ENCODE peak calls at places on chromosome 20, in ten cellular contexts. Z, T, I, V, Y, C, X, U, E and J are unnamed samples.

GRCh38 chr20:41180599-41181333 is 43.4 kb downstream of the PLCG1 start:
- DNase-seq in Z (peak), T (no peak), I (no peak), V (no peak), Y (peak), C (peak), X (no peak), U (no peak), E (peak), J (no peak)

GRCh38 chr20:6277661-6278060 is 154.8 kb upstream of the FERMT1 start:
- DNase-seq in Z (no peak), T (no peak), I (no peak), V (no peak), Y (no peak), C (no peak), X (no peak), U (peak), E (no peak), J (no peak)

GRCh38 chr20:50196248-50196647 is 5.6 kb downstream of the CEBPB start:
- DNase-seq in Z (no peak), T (no peak), I (no peak), V (no peak), Y (no peak), C (no peak), X (no peak), U (no peak), E (no peak), J (no peak)

GRCh38 chr20:55667955-55668354 is 337.4 kb downstream of the CBLN4 start:
- DNase-seq in Z (no peak), T (no peak), I (no peak), V (no peak), Y (no peak), C (no peak), X (no peak), U (no peak), E (no peak), J (no peak)

GRCh38 chr20:52012093-52012492 is 179.5 kb downstream of the ZFP64 start:
- DNase-seq in Z (no peak), T (no peak), I (no peak), V (no peak), Y (no peak), C (no peak), X (no peak), U (no peak), E (no peak), J (no peak)

GRCh38 chr20:10313701-10314100 is 95.1 kb downstream of the SNAP25 start:
- DNase-seq in Z (no peak), T (no peak), I (no peak), V (no peak), Y (no peak), C (no peak), X (no peak), U (peak), E (no peak), J (no peak)

GRCh38 chr20:36304786-36305495 is 1.2 kb upstream of the DLGAP4 start:
- DNase-seq in Z (no peak), T (no peak), I (no peak), V (no peak), Y (no peak), C (no peak), X (no peak), U (no peak), E (no peak), J (no peak)

GRCh38 chr20:36847009-36847709 is 28.8 kb upstream of the TLDC2 start:
- DNase-seq in Z (no peak), T (peak), I (no peak), V (no peak), Y (peak), C (no peak), X (no peak), U (peak), E (no peak), J (no peak)

GRCh38 chr20:57709823-57710799 is at the start of gene PMEPA1:
- DNase-seq in Z (peak), T (peak), I (peak), V (peak), Y (peak), C (peak), X (peak), U (peak), E (peak), J (peak)

GRCh38 chr20:43667341-43668132 is 623 bp downstream of the MYBL2 start:
- DNase-seq in Z (no peak), T (no peak), I (no peak), V (peak), Y (no peak), C (no peak), X (peak), U (peak), E (no peak), J (peak)

GRCh38 chr20:32068174-32068573 is 16.1 kb downstream of the HCK start:
- DNase-seq in Z (no peak), T (no peak), I (no peak), V (no peak), Y (no peak), C (no peak), X (no peak), U (no peak), E (no peak), J (no peak)

GRCh38 chr20:3420211-3420707 is 12.8 kb upstream of the DNAAF9 start:
- DNase-seq in Z (no peak), T (no peak), I (peak), V (no peak), Y (no peak), C (peak), X (no peak), U (peak), E (no peak), J (peak)

GRCh38 chr20:2759143-2759542 is 41.3 kb downstream of the CPXM1 start:
- DNase-seq in Z (no peak), T (no peak), I (no peak), V (no peak), Y (no peak), C (no peak), X (no peak), U (no peak), E (no peak), J (no peak)

GRCh38 chr20:33781133-33781532 is 30.0 kb upstream of the CHMP4B start:
- DNase-seq in Z (no peak), T (no peak), I (no peak), V (no peak), Y (no peak), C (no peak), X (no peak), U (no peak), E (no peak), J (no peak)

DNA sequence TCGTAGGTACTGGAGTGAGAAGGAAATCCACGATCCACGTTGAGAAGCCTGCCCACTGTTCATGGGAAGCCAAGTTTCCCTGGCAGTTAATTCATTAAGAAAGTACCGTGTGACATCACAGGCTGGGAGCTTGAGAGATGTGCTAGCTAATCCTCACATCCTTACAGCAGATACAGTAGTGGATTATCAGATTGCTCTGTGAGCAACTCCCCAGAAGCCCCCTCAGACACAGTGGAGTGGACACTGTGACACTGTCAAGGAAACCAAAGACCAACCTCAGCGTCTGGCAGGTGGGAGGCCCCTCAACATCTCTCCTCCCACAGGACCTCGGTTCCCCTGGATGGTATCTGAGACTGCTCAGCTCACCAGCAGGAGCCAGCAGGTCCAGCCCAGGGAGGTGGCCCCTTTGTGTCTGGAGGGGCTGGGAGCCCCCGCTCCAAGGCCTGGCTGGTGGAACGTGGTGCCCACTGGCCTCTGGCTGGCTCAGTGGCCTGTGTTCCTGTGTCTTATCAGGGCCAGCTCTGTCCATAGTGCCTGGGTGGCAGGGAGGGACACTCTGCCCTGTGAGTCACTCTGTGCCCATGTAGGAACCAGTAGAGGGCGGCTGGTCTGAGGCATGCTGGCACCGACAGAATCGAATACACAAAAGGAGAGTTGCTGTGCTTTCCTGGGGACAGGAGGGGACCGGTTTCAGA is 7.2 kb downstream of the PYGB start:
- DNase-seq in Z (no peak), T (no peak), I (peak), V (no peak), Y (peak), C (peak), X (no peak), U (no peak), E (no peak), J (no peak)
- TF ChIP-seq CTCF in Z (no peak), T (no peak), I (no peak), V (no peak), Y (no peak), C (no peak), X (no peak), U (no peak), E (no peak), J (no peak)

GRCh38 chr20:23551383-23551782 is 16.9 kb downstream of the CST9L start:
- DNase-seq in Z (no peak), T (no peak), I (no peak), V (no peak), Y (no peak), C (no peak), X (no peak), U (no peak), E (no peak), J (no peak)
- TF ChIP-seq CTCF in Z (no peak), T (no peak), I (no peak), V (no peak), Y (no peak), C (no peak), X (no peak), U (no peak), E (no peak), J (no peak)

DNA sequence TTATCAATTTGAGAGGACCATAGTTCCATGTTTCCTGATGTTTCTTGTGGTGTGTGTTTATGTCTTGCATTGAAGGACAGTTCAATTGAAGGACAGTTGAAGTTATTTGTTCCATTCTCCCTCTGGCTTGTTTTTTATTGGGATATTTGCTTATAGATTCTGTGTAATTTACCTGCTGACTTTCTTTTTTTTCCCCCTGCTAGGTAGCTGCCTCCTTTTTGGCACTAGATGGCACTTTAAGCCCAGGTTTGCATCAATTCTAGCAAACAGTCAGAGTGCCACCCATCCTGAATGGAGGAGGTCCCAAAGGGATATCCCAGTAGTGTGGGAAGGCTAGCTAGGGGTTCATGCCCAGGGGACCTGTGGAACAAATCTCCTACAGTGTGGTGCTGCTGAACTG is 78.1 kb downstream of the CFAP61 start:
- DNase-seq in Z (no peak), T (no peak), I (no peak), V (no peak), Y (no peak), C (no peak), X (no peak), U (no peak), E (no peak), J (no peak)
- TF ChIP-seq CTCF in Z (peak), T (no peak), I (no peak), V (no peak), Y (no peak), C (no peak), X (no peak), U (no peak), E (peak), J (peak)

GRCh38 chr20:460707-461106 is 1.6 kb downstream of the TBC1D20 start:
- DNase-seq in Z (no peak), T (no peak), I (no peak), V (no peak), Y (no peak), C (no peak), X (no peak), U (peak), E (no peak), J (no peak)

GRCh38 chr20:461254-462198 is 807 bp downstream of the TBC1D20 start:
- DNase-seq in Z (peak), T (peak), I (peak), V (peak), Y (peak), C (peak), X (no peak), U (peak), E (peak), J (no peak)

GRCh38 chr20:460180-460579 is 2.2 kb downstream of the TBC1D20 start:
- DNase-seq in Z (no peak), T (no peak), I (no peak), V (no peak), Y (no peak), C (no peak), X (no peak), U (no peak), E (no peak), J (no peak)

GRCh38 chr20:458766-459165 is 3.6 kb downstream of the TBC1D20 start:
- DNase-seq in Z (no peak), T (no peak), I (no peak), V (no peak), Y (no peak), C (no peak), X (no peak), U (no peak), E (no peak), J (no peak)

DNA sequence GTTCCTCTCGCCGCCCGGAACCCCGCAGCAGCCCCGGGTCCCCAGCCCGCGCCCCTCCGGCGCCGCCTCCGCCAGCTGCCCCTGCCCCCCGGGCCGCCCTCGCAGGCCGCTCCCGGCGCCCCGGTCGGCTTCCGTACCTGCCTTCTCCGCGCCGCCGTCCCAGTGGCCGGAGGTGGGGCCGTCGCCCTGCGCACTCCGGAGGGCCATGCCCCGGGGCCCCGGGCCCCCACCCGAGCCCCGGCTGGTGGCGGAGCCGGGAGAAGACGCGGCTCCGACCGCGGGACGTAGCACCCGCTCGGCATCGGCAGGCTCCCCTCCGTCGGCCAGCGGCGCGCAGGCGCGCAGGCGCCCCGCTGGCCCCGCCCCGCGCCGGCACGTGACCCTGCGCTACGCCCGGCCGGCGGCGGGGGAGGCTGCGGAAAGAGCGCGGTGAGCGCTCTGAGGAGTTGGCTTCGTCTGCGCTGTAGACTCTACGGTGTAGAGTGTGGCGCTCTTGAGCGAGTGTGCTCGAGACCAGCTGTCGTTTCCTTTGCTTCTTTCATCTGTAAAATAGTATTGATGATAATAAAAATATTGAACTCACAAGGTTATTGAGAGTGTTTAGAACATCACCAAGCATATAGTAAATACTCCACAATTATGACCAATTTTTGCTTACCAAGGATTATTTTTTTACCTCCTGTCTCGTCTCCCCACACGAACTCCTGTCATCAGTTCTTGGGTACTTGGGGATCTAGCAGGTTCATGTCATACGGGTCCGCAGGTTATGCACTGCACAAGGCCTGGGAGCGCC is at the start of gene TBC1D20:
- DNase-seq in Z (peak), T (peak), I (peak), V (peak), Y (peak), C (peak), X (peak), U (peak), E (peak), J (peak)
- TF ChIP-seq CTCF in Z (peak), T (no peak), I (peak), V (no peak), Y (no peak), C (no peak), X (no peak), U (peak), E (no peak), J (peak)

DNA sequence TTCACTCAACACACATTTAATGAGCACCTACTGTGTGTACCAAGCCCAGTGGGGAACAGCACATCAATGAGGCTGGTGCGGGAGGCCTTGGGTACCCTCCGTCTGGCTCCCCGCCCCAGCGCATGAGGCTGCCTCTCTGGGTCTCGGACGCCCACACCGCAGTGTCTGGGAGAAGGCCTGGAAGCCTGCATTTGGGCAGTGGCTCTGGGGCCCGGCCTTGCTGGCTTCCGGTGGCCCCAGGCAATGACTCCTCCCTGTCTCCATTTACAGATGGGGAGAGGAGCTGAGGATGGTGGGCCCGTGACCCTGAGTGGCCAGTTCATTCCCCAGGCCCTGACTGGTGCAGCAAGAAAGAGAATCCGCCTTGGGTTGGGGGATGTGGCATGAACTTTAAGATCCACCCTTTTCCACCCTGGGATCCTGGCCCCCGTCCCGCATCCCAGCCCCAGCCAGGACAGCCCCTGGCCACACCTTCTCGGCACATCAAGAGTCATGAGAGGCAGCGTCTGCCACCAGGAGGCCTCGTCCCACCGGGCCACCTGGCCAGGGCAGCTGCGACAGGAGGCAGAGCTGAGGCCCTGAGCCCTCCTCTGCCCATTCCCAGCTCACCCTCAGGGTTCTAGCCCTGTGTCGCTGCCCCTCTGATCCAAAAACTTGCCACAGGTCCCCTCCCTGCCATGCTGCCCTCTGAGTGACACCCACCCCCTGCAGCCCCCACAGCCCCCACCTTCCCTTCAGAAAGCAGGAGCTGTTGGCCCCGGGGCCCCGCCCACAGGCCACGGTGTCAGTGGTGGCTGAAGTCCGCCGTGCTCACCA is 17.5 kb upstream of the MRGBP start:
- DNase-seq in Z (no peak), T (no peak), I (no peak), V (no peak), Y (no peak), C (no peak), X (no peak), U (no peak), E (no peak), J (no peak)
- TF ChIP-seq CTCF in Z (no peak), T (no peak), I (no peak), V (no peak), Y (no peak), C (no peak), X (no peak), U (no peak), E (no peak), J (no peak)

GRCh38 chr20:48421547-48421946 is 406.3 kb downstream of the PREX1 start:
- DNase-seq in Z (no peak), T (no peak), I (no peak), V (no peak), Y (no peak), C (no peak), X (no peak), U (no peak), E (no peak), J (no peak)
- TF ChIP-seq CTCF in Z (no peak), T (no peak), I (no peak), V (no peak), Y (no peak), C (no peak), X (no peak), U (no peak), E (no peak), J (no peak)

GRCh38 chr20:47854687-47855212 is 69.5 kb upstream of the SULF2 start:
- DNase-seq in Z (no peak), T (no peak), I (no peak), V (peak), Y (no peak), C (no peak), X (no peak), U (peak), E (no peak), J (peak)
- TF ChIP-seq CTCF in Z (peak), T (no peak), I (no peak), V (no peak), Y (no peak), C (peak), X (no peak), U (peak), E (peak), J (peak)

GRCh38 chr20:25129908-25130307 is 48.0 kb upstream of the VSX1 start:
- DNase-seq in Z (no peak), T (no peak), I (no peak), V (no peak), Y (no peak), C (no peak), X (no peak), U (no peak), E (no peak), J (no peak)
- TF ChIP-seq CTCF in Z (no peak), T (no peak), I (no peak), V (no peak), Y (no peak), C (no peak), X (no peak), U (no peak), E (no peak), J (no peak)